ENCODE peak calls at places on chromosomes 4 and X, in ten cellular contexts. One of them, this sample, is unnamed.

GRCh38 chr4:24174622-24175021 is 284.8 kb upstream of the PPARGC1A start:
- DNase-seq in stimulated activated CD4-positive, alpha-beta T cell treated with anti-CD3 and anti-CD28 coated beads, Interleukin-15, amount 100 ng/mL, for 1 hour: no peak
- DNase-seq in mesendoderm: no peak
- DNase-seq in tibial artery: no peak
- DNase-seq in neural progenitor cell: no peak
- DNase-seq in omental fat pad: no peak
- DNase-seq in fibroblast of gingiva: no peak
- DNase-seq in NCI-H1092 treated with DMSO at 0.1 percent for 48 hours: no peak
- DNase-seq in activated T-cell treated with anti-CD3 and anti-CD28 coated beads for 4 hours: no peak
- DNase-seq in COR-L47: no peak
- DNase-seq in this sample: no peak

GRCh38 chrX:15207994-15208393 is 61.9 kb downstream of the ASB9 start:
- DNase-seq in COR-L47: no peak
- DNase-seq in NCI-H1092 treated with DMSO at 0.1 percent for 48 hours: no peak
- DNase-seq in neural progenitor cell: no peak
- DNase-seq in stimulated activated CD4-positive, alpha-beta T cell treated with anti-CD3 and anti-CD28 coated beads, Interleukin-15, amount 100 ng/mL, for 1 hour: no peak
- DNase-seq in activated T-cell treated with anti-CD3 and anti-CD28 coated beads for 4 hours: no peak
- DNase-seq in fibroblast of gingiva: no peak
- DNase-seq in omental fat pad: no peak
- DNase-seq in tibial artery: no peak
- DNase-seq in mesendoderm: no peak
- DNase-seq in this sample: no peak

GRCh38 chr4:52103314-52103713 is 52.2 kb downstream of the SPATA18 start:
- DNase-seq in omental fat pad: no peak
- DNase-seq in tibial artery: no peak
- DNase-seq in stimulated activated CD4-positive, alpha-beta T cell treated with anti-CD3 and anti-CD28 coated beads, Interleukin-15, amount 100 ng/mL, for 1 hour: no peak
- DNase-seq in mesendoderm: peak; percentile 61
- DNase-seq in COR-L47: no peak
- DNase-seq in fibroblast of gingiva: peak; percentile 34
- DNase-seq in activated T-cell treated with anti-CD3 and anti-CD28 coated beads for 4 hours: no peak
- DNase-seq in NCI-H1092 treated with DMSO at 0.1 percent for 48 hours: peak; percentile 20
- DNase-seq in neural progenitor cell: peak; percentile 65
- DNase-seq in this sample: no peak

GRCh38 chrX:43564953-43565352 is 91.1 kb upstream of the MAOA start:
- DNase-seq in neural progenitor cell: no peak
- DNase-seq in activated T-cell treated with anti-CD3 and anti-CD28 coated beads for 4 hours: no peak
- DNase-seq in NCI-H1092 treated with DMSO at 0.1 percent for 48 hours: no peak
- DNase-seq in stimulated activated CD4-positive, alpha-beta T cell treated with anti-CD3 and anti-CD28 coated beads, Interleukin-15, amount 100 ng/mL, for 1 hour: no peak
- DNase-seq in mesendoderm: no peak
- DNase-seq in COR-L47: no peak
- DNase-seq in omental fat pad: no peak
- DNase-seq in tibial artery: no peak
- DNase-seq in fibroblast of gingiva: no peak
- DNase-seq in this sample: no peak

GRCh38 chr4:101019941-101020401 is 327.4 kb downstream of the PPP3CA start:
- DNase-seq in activated T-cell treated with anti-CD3 and anti-CD28 coated beads for 4 hours: no peak
- DNase-seq in tibial artery: no peak
- DNase-seq in omental fat pad: no peak
- DNase-seq in COR-L47: no peak
- DNase-seq in fibroblast of gingiva: no peak
- DNase-seq in stimulated activated CD4-positive, alpha-beta T cell treated with anti-CD3 and anti-CD28 coated beads, Interleukin-15, amount 100 ng/mL, for 1 hour: no peak
- DNase-seq in neural progenitor cell: no peak
- DNase-seq in mesendoderm: peak; percentile 28
- DNase-seq in NCI-H1092 treated with DMSO at 0.1 percent for 48 hours: no peak
- DNase-seq in this sample: no peak

GRCh38 chr4:189124149-189124758 is 816.4 kb upstream of the FRG1 start:
- DNase-seq in COR-L47: peak; percentile 8
- DNase-seq in fibroblast of gingiva: no peak
- DNase-seq in neural progenitor cell: peak; percentile 53
- DNase-seq in stimulated activated CD4-positive, alpha-beta T cell treated with anti-CD3 and anti-CD28 coated beads, Interleukin-15, amount 100 ng/mL, for 1 hour: no peak
- DNase-seq in NCI-H1092 treated with DMSO at 0.1 percent for 48 hours: peak; percentile 41
- DNase-seq in omental fat pad: no peak
- DNase-seq in activated T-cell treated with anti-CD3 and anti-CD28 coated beads for 4 hours: no peak
- DNase-seq in mesendoderm: peak; percentile 38
- DNase-seq in tibial artery: no peak
- DNase-seq in this sample: no peak

GRCh38 chr4:152594981-152595916 is 59.4 kb upstream of the FBXW7 start:
- DNase-seq in fibroblast of gingiva: no peak
- DNase-seq in activated T-cell treated with anti-CD3 and anti-CD28 coated beads for 4 hours: no peak
- DNase-seq in COR-L47: no peak
- DNase-seq in stimulated activated CD4-positive, alpha-beta T cell treated with anti-CD3 and anti-CD28 coated beads, Interleukin-15, amount 100 ng/mL, for 1 hour: no peak
- DNase-seq in tibial artery: no peak
- DNase-seq in omental fat pad: no peak
- DNase-seq in neural progenitor cell: no peak
- DNase-seq in NCI-H1092 treated with DMSO at 0.1 percent for 48 hours: peak; percentile 89
- DNase-seq in mesendoderm: no peak
- DNase-seq in this sample: no peak

GRCh38 chrX:39818071-39818470 is 279.7 kb downstream of the BCOR start:
- DNase-seq in fibroblast of gingiva: no peak
- DNase-seq in stimulated activated CD4-positive, alpha-beta T cell treated with anti-CD3 and anti-CD28 coated beads, Interleukin-15, amount 100 ng/mL, for 1 hour: no peak
- DNase-seq in COR-L47: no peak
- DNase-seq in tibial artery: peak; percentile 38
- DNase-seq in neural progenitor cell: no peak
- DNase-seq in mesendoderm: no peak
- DNase-seq in activated T-cell treated with anti-CD3 and anti-CD28 coated beads for 4 hours: no peak
- DNase-seq in NCI-H1092 treated with DMSO at 0.1 percent for 48 hours: no peak
- DNase-seq in omental fat pad: no peak
- DNase-seq in this sample: no peak

GRCh38 chr4:189837462-189837861 is 103.2 kb upstream of the FRG1 start:
- DNase-seq in fibroblast of gingiva: no peak
- DNase-seq in tibial artery: no peak
- DNase-seq in stimulated activated CD4-positive, alpha-beta T cell treated with anti-CD3 and anti-CD28 coated beads, Interleukin-15, amount 100 ng/mL, for 1 hour: no peak
- DNase-seq in NCI-H1092 treated with DMSO at 0.1 percent for 48 hours: no peak
- DNase-seq in omental fat pad: no peak
- DNase-seq in activated T-cell treated with anti-CD3 and anti-CD28 coated beads for 4 hours: no peak
- DNase-seq in neural progenitor cell: no peak
- DNase-seq in COR-L47: no peak
- DNase-seq in mesendoderm: no peak
- DNase-seq in this sample: no peak

GRCh38 chr4:13240066-13240465 is 244.1 kb downstream of the RAB28 start:
- DNase-seq in tibial artery: no peak
- DNase-seq in activated T-cell treated with anti-CD3 and anti-CD28 coated beads for 4 hours: no peak
- DNase-seq in mesendoderm: no peak
- DNase-seq in neural progenitor cell: no peak
- DNase-seq in stimulated activated CD4-positive, alpha-beta T cell treated with anti-CD3 and anti-CD28 coated beads, Interleukin-15, amount 100 ng/mL, for 1 hour: no peak
- DNase-seq in fibroblast of gingiva: no peak
- DNase-seq in NCI-H1092 treated with DMSO at 0.1 percent for 48 hours: no peak
- DNase-seq in omental fat pad: no peak
- DNase-seq in COR-L47: no peak
- DNase-seq in this sample: no peak

GRCh38 chr4:14767142-14767541 is 235.1 kb upstream of the CPEB2 start:
- DNase-seq in omental fat pad: no peak
- DNase-seq in fibroblast of gingiva: no peak
- DNase-seq in COR-L47: no peak
- DNase-seq in mesendoderm: peak; percentile 27
- DNase-seq in tibial artery: no peak
- DNase-seq in neural progenitor cell: no peak
- DNase-seq in activated T-cell treated with anti-CD3 and anti-CD28 coated beads for 4 hours: no peak
- DNase-seq in stimulated activated CD4-positive, alpha-beta T cell treated with anti-CD3 and anti-CD28 coated beads, Interleukin-15, amount 100 ng/mL, for 1 hour: no peak
- DNase-seq in NCI-H1092 treated with DMSO at 0.1 percent for 48 hours: no peak
- DNase-seq in this sample: no peak

GRCh38 chrX:18654873-18655836 is 16.8 kb downstream of the RS1 start:
- DNase-seq in tibial artery: no peak
- DNase-seq in mesendoderm: no peak
- DNase-seq in NCI-H1092 treated with DMSO at 0.1 percent for 48 hours: peak; percentile 13
- DNase-seq in COR-L47: no peak
- DNase-seq in activated T-cell treated with anti-CD3 and anti-CD28 coated beads for 4 hours: no peak
- DNase-seq in stimulated activated CD4-positive, alpha-beta T cell treated with anti-CD3 and anti-CD28 coated beads, Interleukin-15, amount 100 ng/mL, for 1 hour: no peak
- DNase-seq in fibroblast of gingiva: peak; percentile 59
- DNase-seq in neural progenitor cell: no peak
- DNase-seq in omental fat pad: no peak
- DNase-seq in this sample: peak; percentile 37

GRCh38 chrX:48815266-48815665 is 11.0 kb upstream of the ERAS start:
- DNase-seq in COR-L47: no peak
- DNase-seq in neural progenitor cell: no peak
- DNase-seq in mesendoderm: no peak
- DNase-seq in fibroblast of gingiva: no peak
- DNase-seq in tibial artery: no peak
- DNase-seq in NCI-H1092 treated with DMSO at 0.1 percent for 48 hours: no peak
- DNase-seq in stimulated activated CD4-positive, alpha-beta T cell treated with anti-CD3 and anti-CD28 coated beads, Interleukin-15, amount 100 ng/mL, for 1 hour: no peak
- DNase-seq in activated T-cell treated with anti-CD3 and anti-CD28 coated beads for 4 hours: no peak
- DNase-seq in omental fat pad: no peak
- DNase-seq in this sample: no peak

GRCh38 chr4:40325406-40326019 is 9.6 kb upstream of the CHRNA9 start:
- DNase-seq in NCI-H1092 treated with DMSO at 0.1 percent for 48 hours: peak; percentile 77
- DNase-seq in stimulated activated CD4-positive, alpha-beta T cell treated with anti-CD3 and anti-CD28 coated beads, Interleukin-15, amount 100 ng/mL, for 1 hour: no peak
- DNase-seq in neural progenitor cell: peak; percentile 69
- DNase-seq in COR-L47: peak; percentile 69
- DNase-seq in omental fat pad: no peak
- DNase-seq in tibial artery: no peak
- DNase-seq in activated T-cell treated with anti-CD3 and anti-CD28 coated beads for 4 hours: peak; percentile 46
- DNase-seq in mesendoderm: peak; percentile 73
- DNase-seq in fibroblast of gingiva: peak; percentile 69
- DNase-seq in this sample: peak; percentile 36

GRCh38 chrX:149151805-149152757 is 353.0 kb downstream of the IDS start:
- DNase-seq in mesendoderm: peak; percentile 10
- DNase-seq in neural progenitor cell: no peak
- DNase-seq in NCI-H1092 treated with DMSO at 0.1 percent for 48 hours: no peak
- DNase-seq in omental fat pad: no peak
- DNase-seq in COR-L47: no peak
- DNase-seq in stimulated activated CD4-positive, alpha-beta T cell treated with anti-CD3 and anti-CD28 coated beads, Interleukin-15, amount 100 ng/mL, for 1 hour: no peak
- DNase-seq in activated T-cell treated with anti-CD3 and anti-CD28 coated beads for 4 hours: no peak
- DNase-seq in fibroblast of gingiva: peak; percentile 73
- DNase-seq in tibial artery: no peak
- DNase-seq in this sample: no peak

GRCh38 chr4:37908488-37909343 is 17.8 kb downstream of the TBC1D1 start:
- DNase-seq in tibial artery: no peak
- DNase-seq in stimulated activated CD4-positive, alpha-beta T cell treated with anti-CD3 and anti-CD28 coated beads, Interleukin-15, amount 100 ng/mL, for 1 hour: no peak
- DNase-seq in fibroblast of gingiva: no peak
- DNase-seq in NCI-H1092 treated with DMSO at 0.1 percent for 48 hours: no peak
- DNase-seq in omental fat pad: no peak
- DNase-seq in COR-L47: no peak
- DNase-seq in neural progenitor cell: no peak
- DNase-seq in mesendoderm: no peak
- DNase-seq in activated T-cell treated with anti-CD3 and anti-CD28 coated beads for 4 hours: no peak
- DNase-seq in this sample: no peak

GRCh38 chr4:1447676-1448588 is 41.7 kb upstream of the NKX1-1 start:
- DNase-seq in NCI-H1092 treated with DMSO at 0.1 percent for 48 hours: no peak
- DNase-seq in COR-L47: no peak
- DNase-seq in omental fat pad: no peak
- DNase-seq in stimulated activated CD4-positive, alpha-beta T cell treated with anti-CD3 and anti-CD28 coated beads, Interleukin-15, amount 100 ng/mL, for 1 hour: no peak
- DNase-seq in fibroblast of gingiva: no peak
- DNase-seq in neural progenitor cell: no peak
- DNase-seq in activated T-cell treated with anti-CD3 and anti-CD28 coated beads for 4 hours: no peak
- DNase-seq in mesendoderm: no peak
- DNase-seq in tibial artery: no peak
- DNase-seq in this sample: no peak

GRCh38 chrX:115547448-115547847 is 13.5 kb upstream of the PLS3 start:
- DNase-seq in omental fat pad: no peak
- DNase-seq in fibroblast of gingiva: no peak
- DNase-seq in COR-L47: no peak
- DNase-seq in neural progenitor cell: peak; percentile 16
- DNase-seq in stimulated activated CD4-positive, alpha-beta T cell treated with anti-CD3 and anti-CD28 coated beads, Interleukin-15, amount 100 ng/mL, for 1 hour: no peak
- DNase-seq in NCI-H1092 treated with DMSO at 0.1 percent for 48 hours: no peak
- DNase-seq in activated T-cell treated with anti-CD3 and anti-CD28 coated beads for 4 hours: no peak
- DNase-seq in tibial artery: no peak
- DNase-seq in mesendoderm: peak; percentile 38
- DNase-seq in this sample: no peak

GRCh38 chrX:77561372-77561771 is 114.2 kb downstream of the FGF16 start:
- DNase-seq in fibroblast of gingiva: no peak
- DNase-seq in omental fat pad: no peak
- DNase-seq in tibial artery: no peak
- DNase-seq in COR-L47: no peak
- DNase-seq in neural progenitor cell: no peak
- DNase-seq in NCI-H1092 treated with DMSO at 0.1 percent for 48 hours: no peak
- DNase-seq in activated T-cell treated with anti-CD3 and anti-CD28 coated beads for 4 hours: no peak
- DNase-seq in mesendoderm: no peak
- DNase-seq in stimulated activated CD4-positive, alpha-beta T cell treated with anti-CD3 and anti-CD28 coated beads, Interleukin-15, amount 100 ng/mL, for 1 hour: no peak
- DNase-seq in this sample: no peak

GRCh38 chr4:38583102-38583501 is 80.9 kb upstream of the KLF3 start:
- DNase-seq in neural progenitor cell: no peak
- DNase-seq in activated T-cell treated with anti-CD3 and anti-CD28 coated beads for 4 hours: no peak
- DNase-seq in omental fat pad: no peak
- DNase-seq in fibroblast of gingiva: no peak
- DNase-seq in NCI-H1092 treated with DMSO at 0.1 percent for 48 hours: no peak
- DNase-seq in stimulated activated CD4-positive, alpha-beta T cell treated with anti-CD3 and anti-CD28 coated beads, Interleukin-15, amount 100 ng/mL, for 1 hour: no peak
- DNase-seq in tibial artery: no peak
- DNase-seq in mesendoderm: no peak
- DNase-seq in COR-L47: no peak
- DNase-seq in this sample: no peak

GRCh38 chrX:100685284-100685996 is 41.4 kb downstream of the SRPX2 start:
- DNase-seq in tibial artery: peak; percentile 76
- DNase-seq in fibroblast of gingiva: peak; percentile 58
- DNase-seq in omental fat pad: peak; percentile 66
- DNase-seq in neural progenitor cell: peak; percentile 72
- DNase-seq in stimulated activated CD4-positive, alpha-beta T cell treated with anti-CD3 and anti-CD28 coated beads, Interleukin-15, amount 100 ng/mL, for 1 hour: peak; percentile 20
- DNase-seq in NCI-H1092 treated with DMSO at 0.1 percent for 48 hours: peak; percentile 86
- DNase-seq in COR-L47: peak; percentile 27
- DNase-seq in activated T-cell treated with anti-CD3 and anti-CD28 coated beads for 4 hours: peak; percentile 50
- DNase-seq in mesendoderm: peak; percentile 82
- DNase-seq in this sample: peak; percentile 57

GRCh38 chr4:72109959-72110497 is 78.2 kb downstream of the NPFFR2 start:
- DNase-seq in mesendoderm: no peak
- DNase-seq in neural progenitor cell: no peak
- DNase-seq in NCI-H1092 treated with DMSO at 0.1 percent for 48 hours: no peak
- DNase-seq in stimulated activated CD4-positive, alpha-beta T cell treated with anti-CD3 and anti-CD28 coated beads, Interleukin-15, amount 100 ng/mL, for 1 hour: no peak
- DNase-seq in fibroblast of gingiva: no peak
- DNase-seq in omental fat pad: no peak
- DNase-seq in COR-L47: no peak
- DNase-seq in tibial artery: no peak
- DNase-seq in activated T-cell treated with anti-CD3 and anti-CD28 coated beads for 4 hours: no peak
- DNase-seq in this sample: no peak

GRCh38 chrX:53303195-53303594 is 21.8 kb upstream of the IQSEC2 start:
- DNase-seq in mesendoderm: no peak
- DNase-seq in neural progenitor cell: no peak
- DNase-seq in stimulated activated CD4-positive, alpha-beta T cell treated with anti-CD3 and anti-CD28 coated beads, Interleukin-15, amount 100 ng/mL, for 1 hour: no peak
- DNase-seq in NCI-H1092 treated with DMSO at 0.1 percent for 48 hours: no peak
- DNase-seq in activated T-cell treated with anti-CD3 and anti-CD28 coated beads for 4 hours: no peak
- DNase-seq in COR-L47: no peak
- DNase-seq in fibroblast of gingiva: no peak
- DNase-seq in tibial artery: no peak
- DNase-seq in omental fat pad: no peak
- DNase-seq in this sample: no peak

GRCh38 chrX:150548684-150549083 is 19.7 kb upstream of the MTM1 start:
- DNase-seq in COR-L47: no peak
- DNase-seq in neural progenitor cell: no peak
- DNase-seq in NCI-H1092 treated with DMSO at 0.1 percent for 48 hours: no peak
- DNase-seq in stimulated activated CD4-positive, alpha-beta T cell treated with anti-CD3 and anti-CD28 coated beads, Interleukin-15, amount 100 ng/mL, for 1 hour: no peak
- DNase-seq in omental fat pad: no peak
- DNase-seq in tibial artery: no peak
- DNase-seq in mesendoderm: no peak
- DNase-seq in activated T-cell treated with anti-CD3 and anti-CD28 coated beads for 4 hours: no peak
- DNase-seq in fibroblast of gingiva: peak; percentile 44
- DNase-seq in this sample: no peak

GRCh38 chrX:107542500-107542899 is 85.8 kb upstream of the PRPS1 start:
- DNase-seq in fibroblast of gingiva: no peak
- DNase-seq in omental fat pad: no peak
- DNase-seq in tibial artery: no peak
- DNase-seq in mesendoderm: peak; percentile 72
- DNase-seq in NCI-H1092 treated with DMSO at 0.1 percent for 48 hours: peak; percentile 40
- DNase-seq in neural progenitor cell: peak; percentile 73
- DNase-seq in stimulated activated CD4-positive, alpha-beta T cell treated with anti-CD3 and anti-CD28 coated beads, Interleukin-15, amount 100 ng/mL, for 1 hour: no peak
- DNase-seq in activated T-cell treated with anti-CD3 and anti-CD28 coated beads for 4 hours: no peak
- DNase-seq in COR-L47: peak; percentile 38
- DNase-seq in this sample: no peak

GRCh38 chr4:113060853-113061252 is 11.4 kb downstream of the ANK2 start:
- DNase-seq in COR-L47: no peak
- DNase-seq in tibial artery: no peak
- DNase-seq in fibroblast of gingiva: no peak
- DNase-seq in stimulated activated CD4-positive, alpha-beta T cell treated with anti-CD3 and anti-CD28 coated beads, Interleukin-15, amount 100 ng/mL, for 1 hour: no peak
- DNase-seq in activated T-cell treated with anti-CD3 and anti-CD28 coated beads for 4 hours: no peak
- DNase-seq in neural progenitor cell: peak; percentile 84
- DNase-seq in NCI-H1092 treated with DMSO at 0.1 percent for 48 hours: no peak
- DNase-seq in omental fat pad: no peak
- DNase-seq in mesendoderm: peak; percentile 94
- DNase-seq in this sample: no peak

GRCh38 chrX:16511776-16512400 is 138.1 kb upstream of the S100G start:
- DNase-seq in fibroblast of gingiva: peak; percentile 15
- DNase-seq in tibial artery: no peak
- DNase-seq in COR-L47: no peak
- DNase-seq in stimulated activated CD4-positive, alpha-beta T cell treated with anti-CD3 and anti-CD28 coated beads, Interleukin-15, amount 100 ng/mL, for 1 hour: no peak
- DNase-seq in activated T-cell treated with anti-CD3 and anti-CD28 coated beads for 4 hours: no peak
- DNase-seq in mesendoderm: no peak
- DNase-seq in neural progenitor cell: no peak
- DNase-seq in omental fat pad: no peak
- DNase-seq in NCI-H1092 treated with DMSO at 0.1 percent for 48 hours: no peak
- DNase-seq in this sample: no peak

GRCh38 chrX:1488141-1488540 is 35.4 kb upstream of the ASMTL start:
- DNase-seq in tibial artery: no peak
- DNase-seq in COR-L47: no peak
- DNase-seq in neural progenitor cell: no peak
- DNase-seq in stimulated activated CD4-positive, alpha-beta T cell treated with anti-CD3 and anti-CD28 coated beads, Interleukin-15, amount 100 ng/mL, for 1 hour: no peak
- DNase-seq in fibroblast of gingiva: no peak
- DNase-seq in NCI-H1092 treated with DMSO at 0.1 percent for 48 hours: no peak
- DNase-seq in omental fat pad: no peak
- DNase-seq in mesendoderm: no peak
- DNase-seq in activated T-cell treated with anti-CD3 and anti-CD28 coated beads for 4 hours: no peak
- DNase-seq in this sample: no peak